ENCODE peak calls at places on chromosomes 5 and 9, in nine cellular contexts. U, S, D, M, C, I, Z, R and B are unnamed samples.

GRCh38 chr5:157100140-157100679 is 8.6 kb downstream of the HAVCR2 start:
- DNase-seq in U (peak; percentile 68), S (no peak), D (peak; percentile 0), M (peak; percentile 54), C (no peak), I (no peak), Z (no peak), R (no peak), B (no peak)

GRCh38 chr9:116060631-116061030 is 93.0 kb upstream of the PAPPA start:
- DNase-seq in U (no peak), S (no peak), D (no peak), M (no peak), C (no peak), I (no peak), Z (no peak), R (no peak), B (no peak)

GRCh38 chr5:177176175-177176704 is 42.7 kb downstream of the NSD1 start:
- DNase-seq in U (peak; percentile 10), S (no peak), D (no peak), M (no peak), C (no peak), I (no peak), Z (no peak), R (no peak), B (no peak)

GRCh38 chr5:135332519-135333150 is 66.4 kb downstream of the MACROH2A1 start:
- DNase-seq in U (peak; percentile 79), S (peak; percentile 72), D (peak; percentile 38), M (peak; percentile 57), C (no peak), I (no peak), Z (peak; percentile 86), R (peak; percentile 82), B (peak; percentile 55)

GRCh38 chr9:4229252-4229651 is 70.6 kb downstream of the GLIS3 start:
- DNase-seq in U (no peak), S (no peak), D (no peak), M (no peak), C (no peak), I (no peak), Z (no peak), R (no peak), B (no peak)

GRCh38 chr9:112140936-112141335 is 34.2 kb downstream of the SUSD1 start:
- DNase-seq in U (no peak), S (no peak), D (no peak), M (no peak), C (no peak), I (no peak), Z (no peak), R (no peak), B (no peak)

GRCh38 chr9:131318211-131318610 is 28.7 kb downstream of the PLPP7 start:
- DNase-seq in U (peak; percentile 41), S (no peak), D (peak; percentile 83), M (no peak), C (no peak), I (no peak), Z (no peak), R (no peak), B (no peak)

GRCh38 chr5:76689321-76690026 is 26.5 kb upstream of the F2R start:
- DNase-seq in U (peak; percentile 88), S (no peak), D (no peak), M (peak; percentile 76), C (no peak), I (no peak), Z (no peak), R (peak; percentile 16), B (no peak)

GRCh38 chr5:179795049-179795862 is 1.5 kb downstream of the LTC4S start:
- DNase-seq in U (no peak), S (no peak), D (no peak), M (no peak), C (no peak), I (no peak), Z (peak; percentile 91), R (peak; percentile 49), B (peak; percentile 67)

GRCh38 chr5:108074626-108075025 is 307.3 kb downstream of the FBXL17 start:
- DNase-seq in U (no peak), S (no peak), D (no peak), M (no peak), C (no peak), I (no peak), Z (no peak), R (peak; percentile 54), B (no peak)

GRCh38 chr9:32385885-32386283 is 1.4 kb downstream of the ACO1 start:
- DNase-seq in U (no peak), S (no peak), D (no peak), M (no peak), C (no peak), I (no peak), Z (no peak), R (no peak), B (no peak)

GRCh38 chr5:95861858-95862561 is 39.5 kb upstream of the GLRX start:
- DNase-seq in U (peak; percentile 33), S (no peak), D (no peak), M (peak; percentile 58), C (no peak), I (no peak), Z (no peak), R (peak; percentile 84), B (no peak)

GRCh38 chr5:61019642-61020041 is 74.6 kb downstream of the NDUFAF2 start:
- DNase-seq in U (no peak), S (no peak), D (no peak), M (no peak), C (no peak), I (no peak), Z (no peak), R (no peak), B (no peak)

GRCh38 chr9:84024041-84024575 is 43.5 kb downstream of the RMI1 start:
- DNase-seq in U (peak; percentile 16), S (no peak), D (no peak), M (no peak), C (no peak), I (no peak), Z (no peak), R (no peak), B (no peak)

GRCh38 chr5:81626524-81626923 is 124.4 kb downstream of the SSBP2 start:
- DNase-seq in U (peak; percentile 93), S (no peak), D (no peak), M (peak; percentile 82), C (no peak), I (peak; percentile 21), Z (no peak), R (peak; percentile 94), B (peak; percentile 13)

GRCh38 chr9:112774006-112774996 is 23.7 kb downstream of the SNX30 start:
- DNase-seq in U (no peak), S (no peak), D (no peak), M (no peak), C (no peak), I (no peak), Z (no peak), R (no peak), B (no peak)

GRCh38 chr5:156380846-156381245 is 53.9 kb downstream of the SGCD start:
- DNase-seq in U (peak; percentile 79), S (no peak), D (no peak), M (no peak), C (no peak), I (no peak), Z (no peak), R (no peak), B (no peak)

GRCh38 chr5:59600153-59600552 is 293.4 kb downstream of the PDE4D start:
- DNase-seq in U (no peak), S (no peak), D (no peak), M (no peak), C (no peak), I (no peak), Z (no peak), R (no peak), B (no peak)

GRCh38 chr9:88110026-88110425 is 28.2 kb downstream of the SPATA31C2 start:
- DNase-seq in U (no peak), S (no peak), D (no peak), M (no peak), C (no peak), I (no peak), Z (no peak), R (no peak), B (no peak)

GRCh38 chr5:149445739-149446369 is 66.8 kb upstream of the IL17B start:
- DNase-seq in U (peak; percentile 96), S (no peak), D (no peak), M (peak; percentile 99), C (no peak), I (no peak), Z (no peak), R (peak; percentile 94), B (peak; percentile 78)

GRCh38 chr9:77597057-77597456 is 51.1 kb downstream of the GNA14 start:
- DNase-seq in U (peak; percentile 19), S (no peak), D (no peak), M (no peak), C (no peak), I (no peak), Z (no peak), R (no peak), B (no peak)

GRCh38 chr5:175385691-175386360 is 58.2 kb downstream of the DRD1 start:
- DNase-seq in U (no peak), S (no peak), D (no peak), M (no peak), C (no peak), I (no peak), Z (no peak), R (no peak), B (no peak)

GRCh38 chr9:16873131-16873787 is 2.8 kb upstream of the BNC2 start:
- DNase-seq in U (peak; percentile 77), S (no peak), D (no peak), M (no peak), C (no peak), I (no peak), Z (no peak), R (no peak), B (no peak)

GRCh38 chr9:38079410-38080105 is 10.5 kb upstream of the SHB start:
- DNase-seq in U (peak; percentile 82), S (no peak), D (no peak), M (no peak), C (no peak), I (no peak), Z (no peak), R (peak; percentile 79), B (no peak)

GRCh38 chr5:35853652-35854051 is 3.0 kb upstream of the IL7R start:
- DNase-seq in U (no peak), S (no peak), D (no peak), M (peak; percentile 29), C (no peak), I (no peak), Z (no peak), R (no peak), B (no peak)

GRCh38 chr9:2567922-2568321 is 53.7 kb upstream of the VLDLR start:
- DNase-seq in U (peak; percentile 39), S (no peak), D (no peak), M (no peak), C (no peak), I (no peak), Z (no peak), R (no peak), B (no peak)

GRCh38 chr9:105157178-105157583 is 87.3 kb upstream of the SLC44A1 start:
- DNase-seq in U (peak; percentile 88), S (peak; percentile 90), D (peak; percentile 22), M (peak; percentile 79), C (peak; percentile 7), I (peak; percentile 31), Z (peak; percentile 40), R (peak; percentile 58), B (peak; percentile 39)

GRCh38 chr9:33814816-33815215 is 2.1 kb upstream of the UBE2R2 start:
- DNase-seq in U (peak; percentile 45), S (peak; percentile 37), D (no peak), M (no peak), C (no peak), I (no peak), Z (no peak), R (peak; percentile 39), B (no peak)

GRCh38 chr9:107222020-107222522 is 61.0 kb upstream of the RAD23B start:
- DNase-seq in U (peak; percentile 57), S (no peak), D (no peak), M (no peak), C (no peak), I (no peak), Z (no peak), R (no peak), B (no peak)

GRCh38 chr5:103258957-103259704 is 568 bp downstream of the MACIR start:
- DNase-seq in U (peak; percentile 70), S (peak; percentile 57), D (peak; percentile 67), M (peak; percentile 10), C (peak; percentile 42), I (peak; percentile 63), Z (peak; percentile 77), R (peak; percentile 73), B (peak; percentile 68)

GRCh38 chr9:530681-531080 is 310.8 kb upstream of the DMRT1 start:
- DNase-seq in U (peak; percentile 12), S (no peak), D (peak; percentile 49), M (peak; percentile 34), C (no peak), I (no peak), Z (no peak), R (no peak), B (no peak)